ENCODE peak calls at places on chromosomes 16 and 17, in four cellular contexts. Z is kidney, O is ascending aorta, Q is body of pancreas. Y is an unnamed sample. For H3K36me3, the result is how much of the 10 kb centered on the place peaks cover.

GRCh38 chr16:28590384-28591340 is 6.2 kb downstream of the SULT1A2 start:
- DNase-seq in Q (no peak), Z (peak), O (no peak), Y (no peak)

GRCh38 chr16:85420501-85421337 is 192.4 kb upstream of the GSE1 start:
- DNase-seq in Q (peak), O (no peak), Z (peak), Y (no peak)

GRCh38 chr17:41822216-41823140 is 9.7 kb downstream of the FKBP10 start:
- DNase-seq in O (no peak), Z (no peak), Q (no peak), Y (no peak)

GRCh38 chr16:51562896-51563295 is 411.8 kb upstream of the SALL1 start:
- DNase-seq in O (no peak), Q (no peak), Z (no peak), Y (no peak)

GRCh38 chr17:17745476-17746455 is 64.5 kb downstream of the RAI1 start:
- DNase-seq in O (no peak), Z (peak), Q (no peak), Y (no peak)

GRCh38 chr16:58497935-58498334 is 2.0 kb upstream of the NDRG4 start:
- DNase-seq in Q (no peak), Z (peak), O (no peak), Y (no peak)

GRCh38 chr16:54712866-54713265 is 217.8 kb upstream of the IRX5 start:
- DNase-seq in O (no peak), Z (no peak), Q (no peak), Y (peak)

GRCh38 chr17:44344939-44345496 is at the start of gene GRN:
- DNase-seq in Z (peak), Q (peak), O (peak), Y (peak)

GRCh38 chr16:13343981-13344380 is 442.6 kb downstream of the SHISA9 start:
- DNase-seq in Q (no peak), Z (no peak), O (no peak), Y (no peak)

GRCh38 chr17:44780845-44781480 is 22.2 kb downstream of the ADAM11 start:
- DNase-seq in Q (no peak), Z (peak), O (no peak), Y (no peak)

GRCh38 chr17:12342609-12343248 is 322.1 kb downstream of the MAP2K4 start:
- DNase-seq in Z (peak), O (no peak), Q (no peak), Y (peak)
- TF ChIP-seq CTCF in Z (no peak), O (peak), Q (peak), Y (peak)

GRCh38 chr16:17369441-17369951 is 101.3 kb downstream of the XYLT1 start:
- DNase-seq in O (peak), Z (peak), Q (peak), Y (no peak)
- H3K4me3 ChIP-seq in O (no peak), Z (no peak), Q (no peak), Y (no peak)

GRCh38 chr16:68357923-68358322 is 47.1 kb downstream of the PRMT7 start:
- DNase-seq in Q (no peak), Z (no peak), O (no peak), Y (no peak)

GRCh38 chr16:68357521-68357922 is 46.7 kb downstream of the PRMT7 start:
- DNase-seq in Z (no peak), O (no peak), Q (no peak), Y (no peak)

GRCh38 chr16:68356249-68356918 is 45.6 kb downstream of the PRMT7 start:
- DNase-seq in O (no peak), Z (peak), Q (peak), Y (no peak)

GRCh38 chr16:68355447-68356248 is 44.8 kb downstream of the PRMT7 start:
- DNase-seq in O (no peak), Q (no peak), Z (peak), Y (no peak)

DNA sequence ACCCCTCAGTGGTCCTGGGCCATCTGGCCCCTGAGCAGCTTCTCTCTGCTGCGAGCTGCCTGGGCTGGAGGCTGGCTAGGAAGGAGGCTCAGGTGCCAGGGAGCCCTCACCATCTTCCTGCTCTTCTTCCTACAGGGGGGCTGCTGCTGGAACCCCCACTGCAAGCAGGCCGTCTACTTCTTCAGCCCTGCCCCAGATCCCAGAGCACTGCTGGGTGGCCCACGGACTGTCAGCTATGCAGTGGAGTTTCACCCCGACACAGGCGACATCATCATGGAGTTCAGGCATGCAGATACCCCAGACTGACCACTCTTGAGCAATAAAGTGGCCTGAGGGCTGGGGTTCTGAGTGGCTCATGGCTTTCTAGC is 46.1 kb downstream of the PRMT7 start:
- DNase-seq in Q (no peak), O (no peak), Z (peak), Y (no peak)
- H3K36me3 ChIP-seq in Q (under half), O (half or more), Z (under half), Y (under half)

DNA sequence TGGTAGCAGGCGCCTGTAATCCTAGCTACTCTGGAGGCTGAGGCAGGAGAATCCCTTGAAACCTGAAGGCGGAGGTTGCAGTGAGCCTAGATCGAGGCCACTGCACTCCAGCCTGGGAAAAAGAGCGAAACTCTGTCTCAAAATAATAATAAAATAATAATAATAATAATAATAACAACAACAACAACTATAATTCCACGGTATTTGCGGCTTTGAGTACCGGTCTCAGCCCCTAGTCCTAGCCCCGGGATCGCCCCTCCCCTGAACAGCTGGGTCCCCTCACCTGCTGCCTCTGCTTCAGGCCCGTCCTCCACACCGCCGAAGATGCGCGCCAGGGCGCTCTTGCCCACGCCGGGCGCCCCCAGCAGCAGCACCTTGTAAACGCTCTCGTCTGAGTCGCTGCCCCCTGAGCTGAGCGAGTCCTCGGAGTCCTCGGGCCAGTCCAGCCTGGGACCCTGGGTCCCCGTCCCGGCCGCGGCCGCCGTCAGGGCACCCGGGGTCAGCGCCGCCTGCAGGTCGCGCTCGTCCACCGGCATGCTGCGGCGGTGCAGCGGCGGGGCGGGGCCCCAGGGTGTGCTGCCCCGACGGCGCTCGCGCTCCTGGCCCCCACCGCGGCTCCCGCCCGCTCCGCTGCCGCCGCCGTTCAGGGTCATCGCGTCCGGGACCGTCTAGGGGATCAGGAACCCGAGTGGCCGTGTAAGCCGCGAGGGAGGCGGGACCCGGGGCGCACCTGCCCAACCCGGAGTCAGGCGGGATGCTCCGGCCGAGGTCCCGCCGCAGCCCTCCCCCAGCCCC is 611 bp downstream of the RRAD start:
- DNase-seq in O (no peak), Z (no peak), Q (no peak), Y (peak)
- TF ChIP-seq CTCF in O (peak), Z (peak), Q (peak), Y (peak)

DNA sequence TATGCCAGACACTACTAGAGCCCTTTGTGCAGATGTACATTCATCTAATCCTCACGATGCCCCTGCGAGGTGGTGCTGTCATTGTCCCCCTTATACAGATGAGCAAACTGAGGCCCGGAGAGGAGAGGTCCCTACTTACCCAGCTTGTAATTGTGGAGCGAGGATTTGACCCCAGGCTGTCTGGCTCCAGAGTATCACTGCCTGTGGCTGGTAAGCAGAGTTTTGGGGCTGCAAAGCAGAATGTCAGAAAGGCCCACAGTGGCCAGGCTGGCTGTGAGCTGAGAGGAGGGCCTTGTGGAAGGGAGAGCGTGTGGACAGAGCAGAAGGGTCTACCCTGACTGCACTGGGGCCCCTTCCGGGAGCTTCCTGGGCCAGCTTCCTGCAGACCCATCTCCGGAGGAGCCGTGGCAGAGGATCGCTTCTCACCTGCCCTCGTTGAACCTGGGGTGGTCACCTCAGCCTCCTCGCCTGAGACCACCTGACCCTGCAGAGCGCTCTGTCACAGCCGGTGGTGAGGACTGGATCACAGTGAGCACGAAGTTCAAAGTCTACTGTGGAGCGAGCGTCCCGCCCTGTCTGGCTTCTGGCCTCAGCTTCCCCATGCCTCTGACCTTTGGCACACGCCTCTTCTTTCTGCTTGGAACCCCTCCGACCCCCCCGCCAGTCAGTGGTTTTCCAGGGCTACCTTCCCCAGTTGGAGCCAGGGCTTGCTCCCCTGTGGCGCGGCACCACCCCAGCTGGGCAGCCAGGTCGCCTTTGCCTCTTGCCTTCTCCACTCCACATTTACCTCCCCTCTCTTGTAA is 12.1 kb downstream of the CMIP start:
- DNase-seq in O (no peak), Z (no peak), Q (peak), Y (no peak)
- H3K4me3 ChIP-seq in O (no peak), Z (no peak), Q (no peak), Y (no peak)

GRCh38 chr16:2451851-2452320 is 8.0 kb upstream of the TEDC2 start:
- DNase-seq in Q (no peak), Z (no peak), O (no peak), Y (no peak)
- H3K36me3 ChIP-seq in Q (under half), Z (under half), O (under half), Y (half or more)

DNA sequence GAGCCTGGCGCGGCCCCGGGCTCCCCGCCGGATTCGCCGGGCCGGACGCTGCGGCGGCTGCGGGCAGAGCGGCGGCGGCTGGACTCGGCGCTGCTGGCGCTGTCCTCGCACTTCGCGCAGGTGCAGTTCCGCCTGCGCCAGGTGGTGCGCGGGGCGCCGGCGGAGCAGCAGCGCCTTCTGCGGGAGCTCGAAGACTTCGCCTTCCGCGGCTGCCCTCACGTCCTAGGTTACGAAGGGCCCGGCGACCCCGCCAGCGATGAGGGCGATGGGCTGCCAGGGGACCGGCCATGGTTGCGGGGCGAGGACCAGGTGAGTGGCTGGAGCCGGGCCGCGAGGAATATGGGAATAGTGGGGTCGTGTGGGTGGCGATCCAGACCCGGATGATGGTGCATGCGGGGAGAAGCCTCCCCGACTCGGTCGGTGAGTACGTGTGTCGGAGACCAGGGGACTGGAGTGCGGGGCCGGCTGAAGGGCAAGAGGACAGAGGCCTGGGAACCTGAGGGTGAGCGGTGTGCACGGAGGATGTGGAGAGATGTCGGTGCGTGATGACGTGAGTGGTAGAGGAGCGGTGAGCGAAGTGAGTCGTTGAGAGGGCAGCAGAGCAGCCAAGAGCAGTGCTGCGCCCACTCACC is 517 bp downstream of the RUNDC1 start:
- DNase-seq in O (no peak), Z (peak), Q (peak), Y (peak)
- TF ChIP-seq CTCF in O (no peak), Z (no peak), Q (peak), Y (peak)